ENCODE peak calls at places on chromosome 5, in five cellular contexts. M is kidney; U is A549; E is brain microvascular endothelial cell; O is CD8-positive, alpha-beta memory T cell. P is an unnamed sample.

GRCh38 chr5:86979801-86980510 is 287.7 kb upstream of the RASA1 start:
- DNase-seq in U (peak), E (peak), O (no peak), M (no peak), P (no peak)

GRCh38 chr5:33994845-33995244 is 10.4 kb upstream of the SLC45A2 start:
- DNase-seq in M (no peak), O (no peak), E (no peak), U (no peak), P (no peak)

GRCh38 chr5:71706906-71707305 is 12.2 kb upstream of the CARTPT start:
- DNase-seq in O (no peak), M (no peak), E (no peak), U (no peak), P (no peak)

GRCh38 chr5:73188764-73189521 is 15.9 kb downstream of the TMEM174 start:
- DNase-seq in E (no peak), O (no peak), M (no peak), U (peak), P (no peak)

GRCh38 chr5:14628346-14628745 is 36.2 kb upstream of the OTULIN start:
- DNase-seq in E (peak), M (no peak), O (peak), U (peak), P (no peak)

GRCh38 chr5:38871790-38872551 is 26.2 kb downstream of the OSMR start:
- DNase-seq in O (no peak), U (peak), E (peak), M (no peak), P (no peak)

GRCh38 chr5:170303564-170303963 is 6.0 kb upstream of the LCP2 start:
- DNase-seq in M (no peak), O (no peak), E (no peak), U (no peak), P (no peak)

GRCh38 chr5:109304323-109304722 is 105.5 kb downstream of the PJA2 start:
- DNase-seq in U (no peak), M (no peak), E (no peak), O (no peak), P (no peak)

GRCh38 chr5:170393235-170393634 is 4.1 kb upstream of the KCNMB1 start:
- DNase-seq in U (no peak), E (peak), M (no peak), O (no peak), P (no peak)

GRCh38 chr5:133947431-133947841 is 21.0 kb downstream of the C5orf15 start:
- DNase-seq in O (no peak), M (no peak), U (no peak), E (no peak), P (no peak)

GRCh38 chr5:139872052-139872766 is 76.6 kb downstream of the PSD2 start:
- DNase-seq in U (no peak), O (no peak), M (peak), E (no peak), P (no peak)

GRCh38 chr5:87686975-87687374 is 274.2 kb upstream of the CCNH start:
- DNase-seq in U (no peak), E (no peak), O (no peak), M (no peak), P (no peak)

GRCh38 chr5:52948418-52949076 is 40.6 kb upstream of the ITGA2 start:
- DNase-seq in O (peak), E (peak), U (peak), M (no peak), P (peak)

GRCh38 chr5:73501406-73501805 is 3.2 kb downstream of the BTF3 start:
- DNase-seq in M (no peak), U (no peak), O (no peak), E (no peak), P (no peak)

GRCh38 chr5:98773214-98773463 is 324 bp upstream of the RGMB start:
- DNase-seq in E (no peak), U (no peak), O (no peak), M (no peak), P (no peak)

GRCh38 chr5:115873392-115873791 is 31.7 kb downstream of the AP3S1 start:
- DNase-seq in U (no peak), O (no peak), E (peak), M (no peak), P (no peak)

GRCh38 chr5:126656397-126657007 is 55.8 kb downstream of the PHAX start:
- DNase-seq in M (no peak), O (peak), U (peak), E (no peak), P (no peak)

GRCh38 chr5:13866792-13867191 is 77.7 kb downstream of the DNAH5 start:
- DNase-seq in E (peak), O (no peak), M (no peak), U (peak), P (no peak)

GRCh38 chr5:137286025-137286610 is 213.0 kb downstream of the SPOCK1 start:
- DNase-seq in O (no peak), U (no peak), M (no peak), E (no peak), P (no peak)

GRCh38 chr5:179819296-179820126 is 1.2 kb upstream of the SQSTM1 start:
- DNase-seq in O (no peak), M (peak), U (peak), E (peak), P (peak)

GRCh38 chr5:139297439-139298133 is 4.0 kb downstream of the MATR3 start:
- DNase-seq in U (no peak), O (no peak), M (no peak), E (no peak), P (no peak)

GRCh38 chr5:73630760-73631159 is 4.8 kb downstream of the ARHGEF28 start:
- DNase-seq in M (no peak), U (no peak), E (no peak), O (no peak), P (no peak)

GRCh38 chr5:132102101-132102701 is 28.6 kb downstream of the CSF2 start:
- DNase-seq in M (no peak), O (peak), U (no peak), E (no peak), P (no peak)
- H3K27ac ChIP-seq in M (no peak), O (peak), U (peak), E (no peak), P (no peak)

GRCh38 chr5:132070460-132071337 is 2.9 kb upstream of the CSF2 start:
- DNase-seq in E (peak), U (no peak), M (peak), O (no peak), P (no peak)

GRCh38 chr5:132071338-132071707 is 2.3 kb upstream of the CSF2 start:
- DNase-seq in U (no peak), O (no peak), E (no peak), M (no peak), P (no peak)

GRCh38 chr5:132072508-132072907 is 1.1 kb upstream of the CSF2 start:
- DNase-seq in M (peak), O (no peak), U (no peak), E (no peak), P (no peak)

GRCh38 chr5:132073231-132074013 is at the start of gene CSF2:
- DNase-seq in E (peak), M (peak), O (no peak), U (no peak), P (no peak)

GRCh38 chr5:132072070-132072469 is 1.5 kb upstream of the CSF2 start:
- DNase-seq in M (peak), O (no peak), U (no peak), E (no peak), P (no peak)
- H3K27ac ChIP-seq in M (no peak), O (no peak), U (no peak), E (no peak), P (no peak)

GRCh38 chr5:5304361-5305035 is 118.0 kb upstream of the ICE1 start:
- DNase-seq in U (peak), O (no peak), M (no peak), E (no peak), P (no peak)
- H3K27ac ChIP-seq in U (no peak), O (no peak), M (no peak), E (no peak), P (peak)

GRCh38 chr5:111146053-111146452 is 53.9 kb downstream of the WDR36 start:
- DNase-seq in M (no peak), O (no peak), U (no peak), E (no peak), P (no peak)

GRCh38 chr5:111144352-111144930 is 52.3 kb downstream of the WDR36 start:
- DNase-seq in M (no peak), U (no peak), E (peak), O (no peak), P (no peak)

GRCh38 chr5:111151998-111152397 is 59.9 kb downstream of the WDR36 start:
- DNase-seq in U (no peak), M (no peak), O (no peak), E (no peak), P (no peak)

GRCh38 chr5:111143910-111144309 is 51.8 kb downstream of the WDR36 start:
- DNase-seq in E (peak), O (no peak), M (no peak), U (no peak), P (no peak)

DNA sequence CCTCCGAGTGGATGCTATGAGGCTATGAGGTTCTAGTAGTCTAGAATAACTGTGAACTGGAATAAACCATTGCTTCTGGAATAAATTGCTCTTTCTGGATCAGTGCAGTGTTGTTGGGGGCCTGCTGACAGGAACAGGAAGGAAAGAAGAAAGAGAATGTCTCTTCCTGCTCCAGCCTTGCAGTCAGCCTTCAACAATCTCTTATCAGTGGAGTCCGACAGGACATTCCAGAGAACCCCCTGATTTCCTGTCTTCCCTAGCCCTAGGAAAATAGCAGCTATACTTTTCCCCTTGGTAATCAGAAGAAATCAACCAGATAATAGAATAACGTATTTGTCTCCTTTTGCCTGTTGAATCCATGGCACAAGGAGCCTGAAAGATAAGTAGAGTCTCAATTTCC is 55.4 kb downstream of the WDR36 start:
- DNase-seq in U (no peak), E (no peak), M (no peak), O (no peak), P (no peak)
- H3K27ac ChIP-seq in U (no peak), E (no peak), M (no peak), O (no peak), P (no peak)

GRCh38 chr5:177350776-177351391 is 584 bp downstream of the LMAN2 start:
- DNase-seq in E (no peak), U (no peak), O (no peak), M (no peak), P (no peak)
- H3K27ac ChIP-seq in E (peak), U (peak), O (peak), M (peak), P (peak)

GRCh38 chr5:122170630-122171029 is 41.3 kb downstream of the ZNF474 start:
- DNase-seq in M (no peak), U (no peak), O (no peak), E (peak), P (no peak)
- H3K27ac ChIP-seq in M (no peak), U (no peak), O (no peak), E (no peak), P (no peak)

P was measured in caudate nucleus.